ENCODE peak calls at places on chromosomes 3 and 15, in five cellular contexts. H, J, U, I and O are unnamed samples.

GRCh38 chr3:44375450-44375849 is 36.9 kb downstream of the TCAIM start:
- DNase-seq in H (no peak), J (no peak), U (no peak), I (no peak), O (no peak)

GRCh38 chr3:197891-198491 is 1.4 kb downstream of the CHL1 start:
- DNase-seq in H (no peak), J (no peak), U (no peak), I (peak; percentile 81), O (peak; percentile 84)

GRCh38 chr3:127228866-127229265 is 35.9 kb downstream of the PRR23E start:
- DNase-seq in H (no peak), J (peak; percentile 37), U (no peak), I (no peak), O (no peak)

GRCh38 chr3:189282751-189283150 is 111.0 kb downstream of the TPRG1 start:
- DNase-seq in H (no peak), J (no peak), U (no peak), I (no peak), O (no peak)

GRCh38 chr3:146222204-146223046 is 28.5 kb downstream of the PLSCR4 start:
- DNase-seq in H (no peak), J (no peak), U (peak; percentile 63), I (no peak), O (no peak)

GRCh38 chr15:39084683-39085530 is 496.0 kb upstream of the THBS1 start:
- DNase-seq in H (no peak), J (no peak), U (peak; percentile 23), I (no peak), O (peak; percentile 52)

GRCh38 chr3:111471851-111472250 is 70.1 kb upstream of the CD96 start:
- DNase-seq in H (no peak), J (no peak), U (no peak), I (no peak), O (no peak)

GRCh38 chr3:186102687-186103086 is 6.2 kb downstream of the ETV5 start:
- DNase-seq in H (no peak), J (no peak), U (no peak), I (no peak), O (no peak)

GRCh38 chr3:42229942-42230688 is 35.9 kb downstream of the CCK start:
- DNase-seq in H (no peak), J (no peak), U (no peak), I (no peak), O (peak; percentile 67)

GRCh38 chr3:101925564-101925963 is 76.2 kb downstream of the NFKBIZ start:
- DNase-seq in H (peak; percentile 82), J (no peak), U (no peak), I (no peak), O (no peak)

GRCh38 chr3:101932326-101933108 is 83.2 kb downstream of the NFKBIZ start:
- DNase-seq in H (no peak), J (no peak), U (no peak), I (peak; percentile 34), O (no peak)

GRCh38 chr3:101928890-101929289 is 79.6 kb downstream of the NFKBIZ start:
- DNase-seq in H (peak; percentile 65), J (no peak), U (no peak), I (no peak), O (no peak)

DNA sequence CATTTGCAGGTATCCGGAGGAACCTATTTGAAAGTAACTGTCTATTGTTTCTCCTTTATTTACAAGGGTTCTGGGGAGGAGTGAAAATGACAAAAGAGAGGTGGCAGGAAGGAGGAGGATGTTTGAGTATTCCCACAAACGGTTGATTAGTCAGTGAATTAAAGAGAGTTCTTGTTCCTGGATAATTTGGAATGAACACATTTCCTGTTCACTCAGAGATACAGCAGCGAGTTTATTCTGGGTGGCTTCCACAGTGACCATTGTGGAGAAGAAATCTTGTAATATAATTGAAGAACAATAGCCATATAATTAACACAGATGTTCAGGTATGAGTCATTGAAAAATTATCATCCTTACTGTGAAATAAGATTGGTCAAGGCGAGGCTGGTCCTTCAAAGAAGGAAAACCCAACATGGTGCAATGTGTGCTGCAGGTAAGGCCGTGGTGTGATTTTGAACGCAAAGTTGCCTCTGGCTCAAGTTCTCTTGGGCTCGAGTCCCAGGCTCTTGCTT is 77.3 kb downstream of the NFKBIZ start:
- DNase-seq in H (no peak), J (no peak), U (no peak), I (no peak), O (no peak)
- TF ChIP-seq POLR2AphosphoS5 in H (no peak), J (no peak), U (no peak), I (no peak), O (no peak)

DNA sequence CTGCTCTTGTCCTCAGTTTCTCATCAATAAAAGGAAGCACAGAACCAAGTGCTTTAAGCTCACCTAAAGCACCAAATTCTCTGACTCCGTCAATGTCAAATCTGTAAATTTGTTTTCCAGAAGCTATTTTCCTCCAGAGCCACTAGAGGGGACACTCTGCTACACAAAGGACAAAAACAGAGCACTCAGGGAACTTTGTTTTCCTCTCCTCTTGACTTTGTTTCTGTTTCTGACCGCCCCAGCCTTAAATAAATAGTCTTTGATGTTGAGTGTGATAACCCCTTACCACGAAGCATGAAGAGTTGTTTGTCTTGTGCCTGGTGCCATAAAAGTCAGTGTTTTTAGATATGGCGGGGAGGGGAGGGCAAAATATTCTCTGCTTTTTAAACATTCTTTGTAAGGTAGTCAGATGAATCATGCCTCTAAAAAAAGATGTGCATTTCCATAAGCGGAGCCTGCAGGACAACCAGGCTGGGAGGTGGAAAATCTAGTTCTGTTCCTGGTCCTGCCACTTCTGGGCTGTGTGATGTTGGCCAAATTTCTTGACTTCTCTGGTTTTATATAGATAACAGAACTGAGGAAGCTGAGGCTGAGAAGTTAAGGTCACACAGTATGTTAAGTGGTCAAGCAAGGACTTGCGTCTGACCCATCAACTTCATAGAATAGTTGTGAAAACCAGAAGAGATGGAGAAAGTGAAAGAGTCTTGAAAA is 7.3 kb upstream of the ZBTB38 start:
- DNase-seq in H (peak; percentile 65), J (no peak), U (no peak), I (no peak), O (peak; percentile 70)
- TF ChIP-seq POLR2AphosphoS5 in H (no peak), J (no peak), U (peak; percentile 14), I (no peak), O (no peak)

DNA sequence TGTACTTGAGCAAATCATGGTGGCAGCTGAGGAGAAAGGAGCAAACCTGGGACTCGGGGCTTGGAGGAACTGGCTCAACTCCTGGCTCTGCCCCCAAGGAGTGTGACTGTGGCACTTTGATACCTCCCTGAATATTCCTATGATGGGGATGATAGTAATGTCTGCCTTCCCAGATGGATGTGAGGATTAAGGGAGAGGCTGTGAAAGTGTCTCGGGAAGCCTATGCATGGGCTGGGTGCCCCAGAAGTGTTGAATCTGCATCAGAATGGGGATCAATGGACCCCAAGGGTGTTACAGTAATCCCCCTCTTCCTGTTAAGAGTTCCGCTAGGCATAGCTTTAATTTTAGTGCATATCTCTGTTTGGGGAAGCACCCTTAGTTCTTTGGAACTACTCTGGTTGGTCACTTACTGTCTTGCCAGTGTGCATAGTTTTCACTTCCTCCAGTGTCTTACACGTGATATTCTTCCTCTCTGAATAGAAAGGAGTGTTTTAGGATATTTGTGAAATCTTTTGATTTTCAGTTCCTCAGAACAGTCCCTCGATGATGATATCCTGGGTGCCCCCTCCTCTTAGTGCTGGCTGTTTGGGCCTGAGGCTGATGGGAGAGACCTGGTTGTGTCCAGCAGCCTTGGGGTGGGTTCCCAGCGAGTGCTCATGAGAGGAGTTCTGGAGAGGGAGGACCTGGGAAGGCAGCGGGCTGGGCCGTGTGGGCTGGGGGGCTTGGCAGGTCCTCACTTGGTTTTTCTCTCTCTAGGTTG is 97.5 kb downstream of the CHDH start:
- DNase-seq in H (no peak), J (peak; percentile 79), U (no peak), I (peak; percentile 52), O (no peak)
- TF ChIP-seq POLR2AphosphoS5 in H (no peak), J (no peak), U (no peak), I (no peak), O (no peak)

GRCh38 chr3:123411340-123412040 is 37.4 kb downstream of the ADCY5 start:
- DNase-seq in H (no peak), J (no peak), U (no peak), I (no peak), O (no peak)

GRCh38 chr3:123412811-123413588 is 35.9 kb downstream of the ADCY5 start:
- DNase-seq in H (no peak), J (no peak), U (no peak), I (no peak), O (no peak)

GRCh38 chr3:123410149-123410515 is 38.8 kb downstream of the ADCY5 start:
- DNase-seq in H (no peak), J (no peak), U (no peak), I (no peak), O (no peak)

GRCh38 chr3:123409443-123410148 is 39.3 kb downstream of the ADCY5 start:
- DNase-seq in H (no peak), J (no peak), U (peak; percentile 70), I (no peak), O (no peak)

GRCh38 chr3:123412076-123412475 is 36.8 kb downstream of the ADCY5 start:
- DNase-seq in H (no peak), J (no peak), U (no peak), I (no peak), O (no peak)
- TF ChIP-seq POLR2AphosphoS5 in H (no peak), J (no peak), U (no peak), I (no peak), O (no peak)

DNA sequence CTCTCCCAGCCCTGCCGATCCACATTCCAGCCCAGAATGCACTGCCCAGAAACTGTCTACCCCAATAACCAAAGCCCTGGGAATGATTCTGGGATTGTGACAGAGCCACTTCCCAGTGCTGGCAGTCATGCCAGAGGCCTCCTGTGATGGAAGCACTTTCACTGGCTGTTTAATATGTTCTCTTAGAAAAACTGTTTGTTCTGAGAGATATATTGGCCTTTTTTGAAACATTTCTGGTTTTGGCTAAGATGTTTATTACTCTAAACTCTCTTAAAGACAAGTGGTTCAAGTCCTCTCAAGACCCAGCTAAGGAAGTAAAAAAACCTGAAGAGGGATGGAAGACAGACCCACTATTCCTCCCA is 74.0 kb upstream of the HACD2 start:
- DNase-seq in H (no peak), J (no peak), U (peak; percentile 42), I (no peak), O (no peak)
- TF ChIP-seq POLR2AphosphoS5 in H (no peak), J (no peak), U (peak; percentile 83), I (peak; percentile 48), O (no peak)

DNA sequence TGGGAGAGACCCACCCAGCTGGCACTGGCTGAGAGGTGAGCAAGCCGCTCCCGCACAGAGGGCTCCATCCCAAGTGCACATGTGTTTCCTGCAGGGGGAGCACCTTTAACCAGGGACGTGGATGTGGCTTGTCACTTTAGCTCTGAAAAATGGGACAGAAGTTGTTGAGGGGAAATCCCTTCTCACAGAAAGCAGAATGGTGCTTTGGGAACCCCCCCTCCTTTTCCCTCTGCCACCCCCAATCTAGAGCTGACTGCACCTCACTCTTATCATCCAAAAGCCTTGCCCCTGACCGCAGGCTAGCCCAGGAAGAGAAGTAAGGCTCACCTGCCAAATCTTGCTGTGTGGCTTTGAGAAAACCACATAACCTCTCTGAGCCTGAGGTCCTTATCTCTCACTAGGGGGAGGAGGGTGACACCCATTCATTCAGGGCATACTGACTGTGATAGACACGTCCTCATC is 77.9 kb downstream of the RPN1 start:
- DNase-seq in H (no peak), J (peak; percentile 27), U (peak; percentile 17), I (no peak), O (peak; percentile 70)
- TF ChIP-seq POLR2AphosphoS5 in H (no peak), J (no peak), U (no peak), I (no peak), O (no peak)

DNA sequence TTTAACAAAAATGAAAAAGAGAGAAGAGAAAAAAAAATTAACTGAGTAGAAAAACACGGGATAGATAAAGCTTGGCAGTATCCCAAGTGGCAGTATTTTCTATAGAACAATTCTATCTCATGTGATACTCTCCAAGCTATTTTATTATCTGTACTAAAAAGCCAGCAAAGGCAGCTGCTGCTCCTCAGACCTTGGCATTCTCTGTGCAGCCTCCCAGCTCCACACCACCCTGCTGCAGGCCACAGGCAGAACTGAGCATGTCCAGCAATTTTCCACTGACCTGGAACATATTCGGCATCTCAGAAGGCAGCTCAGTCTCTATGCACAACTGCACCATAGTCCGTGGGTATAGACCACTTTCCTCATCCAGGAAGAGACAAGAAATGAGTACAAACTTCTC is 1161.4 kb downstream of the IGSF11 start:
- DNase-seq in H (no peak), J (no peak), U (peak; percentile 10), I (no peak), O (peak; percentile 44)
- TF ChIP-seq POLR2AphosphoS5 in H (no peak), J (no peak), U (no peak), I (no peak), O (no peak)